ENCODE peak calls at places on chromosome 7, in nine cellular contexts. One of them, this sample, is unnamed.

GRCh38 chr7:101163281-101164070 is 1.9 kb downstream of the VGF start:
- DNase-seq in Peyer's patch: no peak
- DNase-seq in neural crest cell: peak
- DNase-seq in NCI-H1105: no peak
- DNase-seq in NCI-H2081: peak
- DNase-seq in A549: no peak
- DNase-seq in Ammon's horn: no peak
- DNase-seq in AG09309: no peak
- DNase-seq in stimulated activated CD8-positive, alpha-beta memory T cell treated with anti-CD3 and anti-CD28 coated beads, Interleukin-15, amount 100 ng/mL, for 4 hours: no peak
- DNase-seq in this sample: peak

GRCh38 chr7:2219136-2219535 is 13.6 kb downstream of the MAD1L1 start:
- DNase-seq in A549: no peak
- DNase-seq in stimulated activated CD8-positive, alpha-beta memory T cell treated with anti-CD3 and anti-CD28 coated beads, Interleukin-15, amount 100 ng/mL, for 4 hours: no peak
- DNase-seq in NCI-H2081: no peak
- DNase-seq in NCI-H1105: no peak
- DNase-seq in AG09309: no peak
- DNase-seq in neural crest cell: no peak
- DNase-seq in Ammon's horn: no peak
- DNase-seq in Peyer's patch: no peak
- DNase-seq in this sample: no peak

GRCh38 chr7:157432541-157432956 is 95.7 kb downstream of the DNAJB6 start:
- DNase-seq in NCI-H2081: peak
- DNase-seq in stimulated activated CD8-positive, alpha-beta memory T cell treated with anti-CD3 and anti-CD28 coated beads, Interleukin-15, amount 100 ng/mL, for 4 hours: no peak
- DNase-seq in A549: peak
- DNase-seq in AG09309: peak
- DNase-seq in neural crest cell: peak
- DNase-seq in Peyer's patch: peak
- DNase-seq in NCI-H1105: peak
- DNase-seq in Ammon's horn: peak
- DNase-seq in this sample: peak

GRCh38 chr7:151699920-151700319 is 177.0 kb downstream of the PRKAG2 start:
- DNase-seq in Ammon's horn: no peak
- DNase-seq in NCI-H1105: no peak
- DNase-seq in Peyer's patch: no peak
- DNase-seq in neural crest cell: no peak
- DNase-seq in AG09309: no peak
- DNase-seq in stimulated activated CD8-positive, alpha-beta memory T cell treated with anti-CD3 and anti-CD28 coated beads, Interleukin-15, amount 100 ng/mL, for 4 hours: no peak
- DNase-seq in NCI-H2081: no peak
- DNase-seq in A549: no peak
- DNase-seq in this sample: peak

GRCh38 chr7:154383045-154383444 is 330.8 kb downstream of the DPP6 start:
- DNase-seq in Ammon's horn: no peak
- DNase-seq in AG09309: no peak
- DNase-seq in NCI-H2081: no peak
- DNase-seq in neural crest cell: no peak
- DNase-seq in stimulated activated CD8-positive, alpha-beta memory T cell treated with anti-CD3 and anti-CD28 coated beads, Interleukin-15, amount 100 ng/mL, for 4 hours: no peak
- DNase-seq in A549: no peak
- DNase-seq in Peyer's patch: no peak
- DNase-seq in NCI-H1105: no peak
- DNase-seq in this sample: no peak

GRCh38 chr7:30727061-30727945 is 24.6 kb upstream of the INMT start:
- DNase-seq in A549: no peak
- DNase-seq in neural crest cell: no peak
- DNase-seq in stimulated activated CD8-positive, alpha-beta memory T cell treated with anti-CD3 and anti-CD28 coated beads, Interleukin-15, amount 100 ng/mL, for 4 hours: no peak
- DNase-seq in NCI-H2081: no peak
- DNase-seq in Ammon's horn: peak
- DNase-seq in NCI-H1105: no peak
- DNase-seq in AG09309: no peak
- DNase-seq in Peyer's patch: no peak
- DNase-seq in this sample: no peak

GRCh38 chr7:19969859-19970493 is 196.6 kb upstream of the TMEM196 start:
- DNase-seq in A549: peak
- DNase-seq in Peyer's patch: no peak
- DNase-seq in NCI-H2081: no peak
- DNase-seq in AG09309: no peak
- DNase-seq in neural crest cell: no peak
- DNase-seq in NCI-H1105: no peak
- DNase-seq in Ammon's horn: no peak
- DNase-seq in stimulated activated CD8-positive, alpha-beta memory T cell treated with anti-CD3 and anti-CD28 coated beads, Interleukin-15, amount 100 ng/mL, for 4 hours: no peak
- DNase-seq in this sample: no peak

GRCh38 chr7:93574269-93574645 is 267 bp downstream of the CALCR start:
- DNase-seq in Ammon's horn: no peak
- DNase-seq in Peyer's patch: no peak
- DNase-seq in A549: no peak
- DNase-seq in AG09309: no peak
- DNase-seq in stimulated activated CD8-positive, alpha-beta memory T cell treated with anti-CD3 and anti-CD28 coated beads, Interleukin-15, amount 100 ng/mL, for 4 hours: no peak
- DNase-seq in NCI-H1105: no peak
- DNase-seq in neural crest cell: no peak
- DNase-seq in NCI-H2081: no peak
- DNase-seq in this sample: no peak

GRCh38 chr7:99782012-99782953 is 1.7 kb downstream of the CYP3A4 start:
- DNase-seq in Ammon's horn: no peak
- DNase-seq in NCI-H2081: no peak
- DNase-seq in stimulated activated CD8-positive, alpha-beta memory T cell treated with anti-CD3 and anti-CD28 coated beads, Interleukin-15, amount 100 ng/mL, for 4 hours: no peak
- DNase-seq in NCI-H1105: no peak
- DNase-seq in AG09309: no peak
- DNase-seq in A549: no peak
- DNase-seq in neural crest cell: no peak
- DNase-seq in Peyer's patch: no peak
- DNase-seq in this sample: no peak

GRCh38 chr7:96246972-96247371 is 74.9 kb downstream of the SLC25A13 start:
- DNase-seq in A549: no peak
- DNase-seq in NCI-H2081: peak
- DNase-seq in neural crest cell: no peak
- DNase-seq in NCI-H1105: peak
- DNase-seq in stimulated activated CD8-positive, alpha-beta memory T cell treated with anti-CD3 and anti-CD28 coated beads, Interleukin-15, amount 100 ng/mL, for 4 hours: no peak
- DNase-seq in AG09309: no peak
- DNase-seq in Peyer's patch: no peak
- DNase-seq in Ammon's horn: no peak
- DNase-seq in this sample: no peak

GRCh38 chr7:18552943-18553584 is 57.5 kb downstream of the HDAC9 start:
- DNase-seq in stimulated activated CD8-positive, alpha-beta memory T cell treated with anti-CD3 and anti-CD28 coated beads, Interleukin-15, amount 100 ng/mL, for 4 hours: no peak
- DNase-seq in NCI-H1105: no peak
- DNase-seq in Ammon's horn: peak
- DNase-seq in AG09309: no peak
- DNase-seq in Peyer's patch: no peak
- DNase-seq in neural crest cell: no peak
- DNase-seq in NCI-H2081: peak
- DNase-seq in A549: no peak
- DNase-seq in this sample: no peak

GRCh38 chr7:11707606-11708193 is 124.3 kb downstream of the THSD7A start:
- DNase-seq in Peyer's patch: no peak
- DNase-seq in AG09309: no peak
- DNase-seq in neural crest cell: no peak
- DNase-seq in Ammon's horn: no peak
- DNase-seq in stimulated activated CD8-positive, alpha-beta memory T cell treated with anti-CD3 and anti-CD28 coated beads, Interleukin-15, amount 100 ng/mL, for 4 hours: no peak
- DNase-seq in NCI-H1105: no peak
- DNase-seq in A549: no peak
- DNase-seq in NCI-H2081: no peak
- DNase-seq in this sample: no peak

GRCh38 chr7:140635345-140635744 is 5.3 kb downstream of the DENND2A start:
- DNase-seq in neural crest cell: no peak
- DNase-seq in A549: no peak
- DNase-seq in Peyer's patch: no peak
- DNase-seq in NCI-H1105: no peak
- DNase-seq in Ammon's horn: no peak
- DNase-seq in NCI-H2081: no peak
- DNase-seq in stimulated activated CD8-positive, alpha-beta memory T cell treated with anti-CD3 and anti-CD28 coated beads, Interleukin-15, amount 100 ng/mL, for 4 hours: no peak
- DNase-seq in AG09309: no peak
- DNase-seq in this sample: no peak

GRCh38 chr7:57375783-57376182 is 74.2 kb upstream of the ZNF716 start:
- DNase-seq in stimulated activated CD8-positive, alpha-beta memory T cell treated with anti-CD3 and anti-CD28 coated beads, Interleukin-15, amount 100 ng/mL, for 4 hours: no peak
- DNase-seq in Peyer's patch: no peak
- DNase-seq in A549: no peak
- DNase-seq in AG09309: no peak
- DNase-seq in neural crest cell: no peak
- DNase-seq in NCI-H2081: no peak
- DNase-seq in Ammon's horn: no peak
- DNase-seq in NCI-H1105: no peak
- DNase-seq in this sample: no peak